ENCODE peak calls at places on chromosomes 16 and 17, in eight cellular contexts. R is AG10803; O is body of pancreas; X is tibial artery; N is stimulated activated CD4-positive, alpha-beta T cell treated with anti-CD3 and anti-CD28 coated beads, Interleukin-1b, Interleukin-23, amount 100 ng/mL, for 24 hours; V is Caki2; B is SW480; J is EL. E is an unnamed sample.

GRCh38 chr17:8994319-8994718 is 27.0 kb upstream of the NTN1 start:
- DNase-seq in X (peak), V (peak), O (peak), J (peak), R (peak), N (peak), B (peak), E (no peak)

GRCh38 chr16:78118469-78119025 is 19.1 kb downstream of the WWOX start:
- DNase-seq in X (no peak), O (no peak), B (no peak), V (no peak), R (no peak), J (no peak), N (no peak), E (no peak)

GRCh38 chr17:42453544-42453943 is 5.1 kb upstream of the ATP6V0A1 start:
- DNase-seq in N (no peak), X (no peak), O (no peak), J (no peak), B (no peak), V (no peak), R (no peak), E (no peak)

GRCh38 chr17:78654230-78654824 is 77.1 kb upstream of the DNAH17 start:
- DNase-seq in B (no peak), R (no peak), N (no peak), X (no peak), J (no peak), V (no peak), O (no peak), E (no peak)

GRCh38 chr17:37781451-37781850 is 36.6 kb upstream of the HNF1B start:
- DNase-seq in B (no peak), J (peak), O (no peak), R (no peak), V (no peak), X (no peak), N (no peak), E (no peak)

GRCh38 chr17:62064791-62065563 is at the start of gene MED13:
- DNase-seq in X (peak), R (peak), O (peak), N (peak), V (peak), B (peak), J (peak), E (peak)

GRCh38 chr17:62739666-62740065 is 68.4 kb downstream of the MARCHF10 start:
- DNase-seq in X (no peak), O (no peak), B (no peak), V (no peak), N (no peak), J (no peak), R (peak), E (no peak)

GRCh38 chr16:68381363-68381724 is 67.0 kb downstream of the SMPD3 start:
- DNase-seq in X (no peak), R (no peak), J (no peak), N (no peak), B (no peak), V (no peak), O (no peak), E (no peak)

GRCh38 chr17:41498276-41498675 is 7.1 kb downstream of the KRT13 start:
- DNase-seq in R (no peak), B (no peak), O (no peak), X (no peak), J (no peak), N (no peak), V (no peak), E (no peak)

GRCh38 chr16:19524866-19525723 is 1.4 kb downstream of the CCP110 start:
- DNase-seq in B (peak), V (peak), J (peak), O (no peak), X (no peak), R (no peak), N (no peak), E (no peak)

GRCh38 chr17:51103451-51103850 is 17.2 kb downstream of the SPAG9 start:
- DNase-seq in N (no peak), O (no peak), X (no peak), R (no peak), J (no peak), V (no peak), B (no peak), E (no peak)

GRCh38 chr17:60804831-60805230 is 127.2 kb downstream of the BCAS3 start:
- DNase-seq in J (no peak), X (no peak), V (no peak), B (no peak), O (no peak), R (no peak), N (no peak), E (no peak)

GRCh38 chr17:42744283-42744805 is 496 bp downstream of the EZH1 start:
- DNase-seq in O (peak), V (peak), R (peak), X (peak), J (peak), B (peak), N (peak), E (peak)

GRCh38 chr17:17935321-17936271 is 36.6 kb downstream of the TOM1L2 start:
- DNase-seq in X (peak), B (peak), V (peak), R (peak), O (no peak), N (no peak), J (peak), E (peak)

GRCh38 chr16:57578521-57579360 is 36.3 kb downstream of the ADGRG5 start:
- DNase-seq in J (no peak), V (no peak), O (no peak), X (peak), N (no peak), B (no peak), R (no peak), E (peak)

GRCh38 chr17:37833237-37833859 is 88.5 kb upstream of the HNF1B start:
- DNase-seq in V (no peak), N (no peak), R (no peak), X (no peak), J (no peak), B (no peak), O (no peak), E (no peak)

GRCh38 chr17:4483012-4483840 is 15.5 kb upstream of the SPNS2 start:
- DNase-seq in N (no peak), O (peak), J (peak), B (peak), V (peak), X (no peak), R (no peak), E (no peak)

GRCh38 chr17:2138768-2139167 is 83.9 kb downstream of the HIC1 start:
- DNase-seq in O (no peak), N (no peak), J (peak), V (peak), R (peak), X (no peak), B (peak), E (no peak)

GRCh38 chr16:88601313-88602036 is 31.3 kb downstream of the ZC3H18 start:
- DNase-seq in V (no peak), B (no peak), N (no peak), J (no peak), R (no peak), X (no peak), O (no peak), E (no peak)

GRCh38 chr17:72166040-72166439 is 45.2 kb downstream of the SOX9 start:
- DNase-seq in J (no peak), R (no peak), X (no peak), B (no peak), V (no peak), N (no peak), O (no peak), E (no peak)

GRCh38 chr17:34412965-34413441 is 50.0 kb upstream of the CCL1 start:
- DNase-seq in O (no peak), N (no peak), R (no peak), J (no peak), V (peak), X (no peak), B (no peak), E (no peak)

GRCh38 chr17:30929081-30929633 is 7.4 kb downstream of the ADAP2 start:
- DNase-seq in O (no peak), N (no peak), J (no peak), R (no peak), X (no peak), B (no peak), V (no peak), E (no peak)

GRCh38 chr17:71033336-71033735 is 864.0 kb downstream of the KCNJ2 start:
- DNase-seq in N (no peak), J (no peak), V (no peak), B (no peak), O (no peak), X (no peak), R (no peak), E (no peak)

GRCh38 chr16:35298460-35299243 is 1839.2 kb downstream of the TP53TG3F start:
- DNase-seq in X (no peak), B (no peak), O (no peak), R (no peak), J (no peak), N (no peak), V (no peak), E (no peak)

GRCh38 chr17:68963958-68964357 is 8.8 kb upstream of the ABCA8 start:
- DNase-seq in N (no peak), V (no peak), R (no peak), J (no peak), X (no peak), O (no peak), B (no peak), E (peak)

GRCh38 chr17:58531661-58532554 is 17.5 kb upstream of the MTMR4 start:
- DNase-seq in O (peak), J (peak), N (peak), V (peak), R (peak), B (peak), X (peak), E (no peak)

E was measured in right atrium auricular region.